ENCODE peak calls at places on chromosomes 3 and 15, in four cellular contexts. F is activated T-helper 1 cell treated with anti-CD3 and anti-CD28 coated beads, Interleukin-2, amount 50 U/mL, for 16 hours; J is PC-9; T is cardiac fibroblast. N is an unnamed sample.

GRCh38 chr3:53193466-53194217 is 32.6 kb downstream of the PRKCD start:
- DNase-seq in F (no peak), J (no peak), T (no peak), N (no peak)

GRCh38 chr15:69290346-69291164 is 8.2 kb upstream of the PAQR5 start:
- DNase-seq in F (no peak), J (no peak), T (peak; percentile 69), N (no peak)

GRCh38 chr3:67648229-67648628 is 6.2 kb downstream of the SUCLG2 start:
- DNase-seq in F (no peak), J (no peak), T (peak; percentile 15), N (no peak)

GRCh38 chr3:4517643-4518042 is 24.5 kb downstream of the ITPR1 start:
- DNase-seq in F (no peak), J (no peak), T (no peak), N (no peak)

GRCh38 chr3:71011565-71012287 is 571.8 kb downstream of the FOXP1 start:
- DNase-seq in F (no peak), J (no peak), T (no peak), N (no peak)

GRCh38 chr3:22621205-22621809 is 581.8 kb upstream of the UBE2E2 start:
- DNase-seq in F (no peak), J (no peak), T (no peak), N (no peak)

GRCh38 chr3:172210355-172210754 is 171.0 kb downstream of the FNDC3B start:
- DNase-seq in F (no peak), J (no peak), T (peak; percentile 67), N (no peak)

GRCh38 chr15:96075895-96076294 is 254.6 kb upstream of the NR2F2 start:
- DNase-seq in F (no peak), J (no peak), T (no peak), N (no peak)

GRCh38 chr15:72169236-72169920 is 28.2 kb downstream of the GRAMD2A start:
- DNase-seq in F (no peak), J (peak; percentile 68), T (no peak), N (no peak)

GRCh38 chr3:127753898-127754410 is 68.4 kb downstream of the MGLL start:
- DNase-seq in F (no peak), J (no peak), T (no peak), N (no peak)

GRCh38 chr3:112644453-112644852 is 3.5 kb upstream of the CCDC80 start:
- DNase-seq in F (no peak), J (no peak), T (no peak), N (no peak)

GRCh38 chr15:45442497-45443135 is 64.3 kb upstream of the GATM start:
- DNase-seq in F (no peak), J (no peak), T (peak; percentile 63), N (no peak)

GRCh38 chr3:65545429-65545828 is 493.3 kb downstream of the MAGI1 start:
- DNase-seq in F (no peak), J (peak; percentile 86), T (peak; percentile 47), N (no peak)

GRCh38 chr3:136653628-136654027 is 98.5 kb downstream of the STAG1 start:
- DNase-seq in F (no peak), J (no peak), T (no peak), N (no peak)

GRCh38 chr3:17336291-17336690 is 406.1 kb downstream of the TBC1D5 start:
- DNase-seq in F (no peak), J (no peak), T (peak; percentile 5), N (no peak)

N was measured in T1000.